ENCODE peak calls at places on chromosomes 3 and 15, in eight cellular contexts. L, X, E, O, B, H, Y and K are unnamed samples.

GRCh38 chr3:11246663-11246970 is 25.6 kb upstream of the ATG7 start:
- DNase-seq in L (no peak), X (no peak), E (no peak), O (no peak), B (no peak), H (no peak), Y (no peak), K (no peak)

GRCh38 chr3:68996356-68996995 is 17.0 kb downstream of the EOGT start:
- DNase-seq in L (no peak), X (no peak), E (no peak), O (no peak), B (peak; percentile 24), H (no peak), Y (no peak), K (no peak)

GRCh38 chr3:12395349-12396012 is 88.8 kb upstream of the TSEN2 start:
- DNase-seq in L (no peak), X (no peak), E (no peak), O (no peak), B (no peak), H (no peak), Y (no peak), K (no peak)

GRCh38 chr3:133750201-133750748 is 4.1 kb downstream of the TF start:
- DNase-seq in L (peak; percentile 54), X (no peak), E (no peak), O (no peak), B (no peak), H (no peak), Y (no peak), K (no peak)

GRCh38 chr3:73556520-73557371 is 68.0 kb downstream of the PDZRN3 start:
- DNase-seq in L (no peak), X (no peak), E (no peak), O (no peak), B (no peak), H (no peak), Y (no peak), K (no peak)

GRCh38 chr3:72836923-72837322 is 11.3 kb downstream of the SHQ1 start:
- DNase-seq in L (peak; percentile 89), X (peak; percentile 59), E (no peak), O (peak; percentile 48), B (peak; percentile 92), H (peak; percentile 51), Y (peak; percentile 90), K (no peak)

GRCh38 chr15:67997996-67998395 is 56.1 kb upstream of the PIAS1 start:
- DNase-seq in L (no peak), X (no peak), E (no peak), O (no peak), B (no peak), H (no peak), Y (no peak), K (no peak)

GRCh38 chr3:197545111-197545510 is 10.7 kb downstream of the BDH1 start:
- DNase-seq in L (no peak), X (no peak), E (no peak), O (no peak), B (no peak), H (no peak), Y (no peak), K (no peak)

GRCh38 chr3:179324270-179324754 is 1.5 kb downstream of the ZNF639 start:
- DNase-seq in L (no peak), X (no peak), E (no peak), O (no peak), B (no peak), H (no peak), Y (no peak), K (no peak)

GRCh38 chr3:28349397-28350000 is 875 bp upstream of the AZI2 start:
- DNase-seq in L (no peak), X (no peak), E (no peak), O (no peak), B (no peak), H (no peak), Y (no peak), K (no peak)

GRCh38 chr3:184545769-184546168 is 15.8 kb upstream of the EPHB3 start:
- DNase-seq in L (no peak), X (no peak), E (no peak), O (no peak), B (no peak), H (no peak), Y (no peak), K (no peak)

GRCh38 chr15:77010842-77011241 is 15.9 kb downstream of the PSTPIP1 start:
- DNase-seq in L (no peak), X (no peak), E (no peak), O (no peak), B (no peak), H (no peak), Y (no peak), K (no peak)

GRCh38 chr15:70757627-70758026 is 5.7 kb downstream of the UACA start:
- DNase-seq in L (no peak), X (no peak), E (no peak), O (no peak), B (no peak), H (no peak), Y (no peak), K (no peak)

GRCh38 chr15:70754862-70755261 is 8.5 kb downstream of the UACA start:
- DNase-seq in L (no peak), X (no peak), E (no peak), O (no peak), B (no peak), H (no peak), Y (no peak), K (no peak)

GRCh38 chr15:70750203-70750869 is 13.0 kb downstream of the UACA start:
- DNase-seq in L (no peak), X (no peak), E (no peak), O (no peak), B (no peak), H (no peak), Y (no peak), K (no peak)

GRCh38 chr15:70752142-70752754 is 11.1 kb downstream of the UACA start:
- DNase-seq in L (peak; percentile 88), X (no peak), E (no peak), O (no peak), B (peak; percentile 78), H (no peak), Y (no peak), K (peak; percentile 69)

DNA sequence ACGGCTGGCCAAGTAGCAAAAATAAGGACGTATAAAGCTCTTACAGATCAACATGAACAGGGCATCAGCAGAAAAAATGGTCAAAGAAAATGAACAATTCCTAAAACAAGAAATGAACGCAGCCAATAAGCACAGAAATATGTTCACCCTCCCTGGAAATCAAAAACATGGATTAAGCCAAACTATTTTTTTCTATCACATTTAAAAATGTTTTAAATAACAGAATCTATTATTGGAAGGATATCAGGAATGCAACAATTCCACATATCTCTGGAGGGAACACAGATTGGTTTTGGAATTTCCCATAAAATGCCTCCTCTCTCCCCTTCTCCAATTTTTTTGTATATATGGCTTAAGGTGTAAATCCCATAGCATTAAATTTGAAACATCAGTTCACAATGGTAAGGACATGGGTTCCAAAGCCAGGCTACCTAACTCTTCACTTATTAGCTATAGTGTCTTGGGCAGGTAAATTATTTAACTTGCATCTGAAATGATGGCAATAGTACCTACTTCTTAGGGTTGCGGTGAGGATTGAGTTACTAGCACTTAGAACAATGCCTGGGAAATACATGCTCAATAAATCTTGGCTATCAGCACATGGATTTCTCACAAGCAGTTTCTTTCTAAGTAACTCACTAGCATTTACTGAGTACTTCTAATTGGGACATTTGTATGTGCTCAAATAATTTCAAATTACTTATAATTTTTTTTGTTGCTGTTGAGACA is 10.1 kb downstream of the UACA start:
- DNase-seq in L (no peak), X (no peak), E (no peak), O (no peak), B (no peak), H (no peak), Y (no peak), K (no peak)
- H3K27ac ChIP-seq in L (no peak overlapping the region), X (no peak overlapping the region), E (no peak overlapping the region), O (no peak overlapping the region), B (peak overlapping the region; percentile 91), H (no peak overlapping the region), Y (no peak overlapping the region), K (peak overlapping the region; percentile 66)

GRCh38 chr15:74400915-74401757 is 32.6 kb downstream of the SEMA7A start:
- DNase-seq in L (no peak), X (no peak), E (no peak), O (no peak), B (peak; percentile 32), H (no peak), Y (no peak), K (no peak)
- H3K27ac ChIP-seq in L (no peak overlapping the region), X (no peak overlapping the region), E (peak overlapping the region; percentile 95), O (no peak overlapping the region), B (no peak overlapping the region), H (no peak overlapping the region), Y (no peak overlapping the region), K (no peak overlapping the region)

GRCh38 chr15:63022663-63023062 is 19.9 kb upstream of the TPM1 start:
- DNase-seq in L (no peak), X (no peak), E (no peak), O (no peak), B (no peak), H (no peak), Y (no peak), K (no peak)
- H3K27ac ChIP-seq in L (no peak overlapping the region), X (no peak overlapping the region), E (no peak overlapping the region), O (no peak overlapping the region), B (no peak overlapping the region), H (no peak overlapping the region), Y (no peak overlapping the region), K (no peak overlapping the region)

DNA sequence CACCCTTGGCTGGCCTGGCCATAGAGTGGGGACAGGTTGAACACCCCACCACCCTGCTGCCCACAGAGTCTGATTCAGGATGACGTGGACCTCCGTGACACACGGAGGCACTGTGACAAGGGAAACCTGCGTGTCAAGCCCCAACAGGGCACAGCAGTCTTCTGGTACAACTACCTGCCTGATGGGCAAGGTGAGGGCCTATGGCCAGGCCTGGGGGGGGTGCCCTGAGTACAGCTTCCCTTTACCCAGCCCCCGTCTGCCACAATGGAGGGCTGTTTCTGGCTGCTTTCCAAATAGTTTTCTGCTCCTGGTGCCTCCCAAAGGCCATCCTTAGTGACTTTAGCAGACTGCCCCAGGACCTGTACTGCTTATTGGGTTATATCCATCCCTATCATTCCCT is 1.2 kb upstream of the WDR6 start:
- DNase-seq in L (no peak), X (no peak), E (no peak), O (no peak), B (no peak), H (no peak), Y (no peak), K (no peak)
- H3K27ac ChIP-seq in L (peak overlapping the region; percentile 85), X (peak overlapping the region; percentile 87), E (peak overlapping the region; percentile 80), O (peak overlapping the region; percentile 97), B (peak overlapping the region; percentile 100), H (peak overlapping the region; percentile 94), Y (peak overlapping the region; percentile 95), K (no peak overlapping the region)

GRCh38 chr3:100756441-100756840 is 47.1 kb downstream of the TFG start:
- DNase-seq in L (peak; percentile 77), X (no peak), E (no peak), O (no peak), B (peak; percentile 18), H (no peak), Y (no peak), K (no peak)
- H3K27ac ChIP-seq in L (no peak overlapping the region), X (no peak overlapping the region), E (no peak overlapping the region), O (no peak overlapping the region), B (no peak overlapping the region), H (no peak overlapping the region), Y (no peak overlapping the region), K (no peak overlapping the region)

DNA sequence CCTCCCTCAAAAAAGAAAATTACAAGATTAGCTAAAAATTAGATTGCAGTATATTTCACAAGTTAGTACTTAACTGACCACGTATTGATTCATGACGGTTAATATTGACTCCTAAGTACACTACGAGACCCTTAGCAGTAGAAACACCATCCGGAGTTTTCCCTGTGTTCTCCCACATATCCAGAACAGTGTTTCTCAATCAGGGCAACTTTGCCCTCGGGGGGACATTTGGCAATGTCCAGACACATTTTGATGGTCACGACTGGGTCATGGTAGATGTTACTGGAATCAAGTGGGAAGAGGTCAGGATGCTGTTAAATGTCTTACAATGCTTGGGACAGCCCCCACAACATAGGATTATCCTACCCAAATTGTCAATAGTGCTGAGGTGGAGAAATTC is 40.7 kb upstream of the LIPC start:
- DNase-seq in L (no peak), X (no peak), E (no peak), O (no peak), B (no peak), H (no peak), Y (no peak), K (no peak)
- H3K27ac ChIP-seq in L (no peak overlapping the region), X (no peak overlapping the region), E (no peak overlapping the region), O (no peak overlapping the region), B (no peak overlapping the region), H (no peak overlapping the region), Y (no peak overlapping the region), K (no peak overlapping the region)